ENCODE peak calls at places on chromosomes 16 and 17, in four cellular contexts. One of them, this sample, is unnamed.

GRCh38 chr17:65503557-65503956 is 57.9 kb downstream of the AXIN2 start:
- DNase-seq in pancreas: no peak
- DNase-seq in lung: no peak
- DNase-seq in stromal cell of bone marrow: no peak
- DNase-seq in this sample: no peak

GRCh38 chr17:57870283-57870635 is 20.4 kb upstream of the MRPS23 start:
- DNase-seq in pancreas: no peak
- DNase-seq in lung: no peak
- DNase-seq in stromal cell of bone marrow: no peak
- DNase-seq in this sample: no peak

GRCh38 chr17:45276031-45276430 is 14.1 kb upstream of the SPATA32 start:
- DNase-seq in pancreas: no peak
- DNase-seq in lung: no peak
- DNase-seq in stromal cell of bone marrow: no peak
- DNase-seq in this sample: peak; percentile 57

GRCh38 chr17:27475070-27475673 is 18.9 kb downstream of the KSR1 start:
- DNase-seq in pancreas: no peak
- DNase-seq in lung: no peak
- DNase-seq in stromal cell of bone marrow: no peak
- DNase-seq in this sample: no peak

GRCh38 chr17:61309857-61310256 is 89.8 kb upstream of the TBX2 start:
- DNase-seq in pancreas: no peak
- DNase-seq in lung: no peak
- DNase-seq in stromal cell of bone marrow: peak; percentile 77
- DNase-seq in this sample: no peak

GRCh38 chr16:89764711-89765201 is 43.4 kb downstream of the ZNF276 start:
- DNase-seq in pancreas: no peak
- DNase-seq in lung: peak; percentile 82
- DNase-seq in stromal cell of bone marrow: peak; percentile 5
- DNase-seq in this sample: no peak

GRCh38 chr16:8936421-8936820 is 27.3 kb downstream of the USP7 start:
- DNase-seq in pancreas: no peak
- DNase-seq in lung: no peak
- DNase-seq in stromal cell of bone marrow: no peak
- DNase-seq in this sample: no peak

GRCh38 chr17:67385122-67385988 is 8.3 kb downstream of the PITPNC1 start:
- DNase-seq in pancreas: no peak
- DNase-seq in lung: no peak
- DNase-seq in stromal cell of bone marrow: no peak
- DNase-seq in this sample: no peak

GRCh38 chr16:50273888-50274770 is 7.8 kb downstream of the ADCY7 start:
- DNase-seq in pancreas: no peak
- DNase-seq in lung: no peak
- DNase-seq in stromal cell of bone marrow: no peak
- DNase-seq in this sample: no peak

GRCh38 chr16:2420035-2420434 is 9.2 kb upstream of the CCNF start:
- DNase-seq in pancreas: no peak
- DNase-seq in lung: no peak
- DNase-seq in stromal cell of bone marrow: no peak
- DNase-seq in this sample: no peak

GRCh38 chr17:40451420-40451819 is 8.2 kb downstream of the IGFBP4 start:
- DNase-seq in pancreas: no peak
- DNase-seq in lung: no peak
- DNase-seq in stromal cell of bone marrow: peak; percentile 88
- DNase-seq in this sample: peak; percentile 95

GRCh38 chr17:80751460-80752368 is 207.1 kb downstream of the RPTOR start:
- DNase-seq in pancreas: no peak
- DNase-seq in lung: no peak
- DNase-seq in stromal cell of bone marrow: no peak
- DNase-seq in this sample: no peak

GRCh38 chr17:76864024-76864423 is 4.2 kb upstream of the MGAT5B start:
- DNase-seq in pancreas: no peak
- DNase-seq in lung: no peak
- DNase-seq in stromal cell of bone marrow: no peak
- DNase-seq in this sample: no peak

GRCh38 chr16:86529160-86529559 is 18.8 kb downstream of the FOXF1 start:
- DNase-seq in pancreas: no peak
- DNase-seq in lung: no peak
- DNase-seq in stromal cell of bone marrow: no peak
- DNase-seq in this sample: no peak

GRCh38 chr17:56260421-56260820 is 107.1 kb downstream of the ANKFN1 start:
- DNase-seq in pancreas: no peak
- DNase-seq in lung: no peak
- DNase-seq in stromal cell of bone marrow: peak; percentile 66
- DNase-seq in this sample: no peak

GRCh38 chr16:59342669-59343068 is 608.6 kb upstream of the GOT2 start:
- DNase-seq in pancreas: no peak
- DNase-seq in lung: no peak
- DNase-seq in stromal cell of bone marrow: no peak
- DNase-seq in this sample: no peak

GRCh38 chr16:86533076-86533475 is 22.0 kb downstream of the MTHFSD start:
- DNase-seq in pancreas: no peak
- DNase-seq in lung: no peak
- DNase-seq in stromal cell of bone marrow: no peak
- DNase-seq in this sample: no peak

GRCh38 chr16:21267298-21267697 is 10.8 kb downstream of the CRYM start:
- DNase-seq in pancreas: no peak
- DNase-seq in lung: no peak
- DNase-seq in stromal cell of bone marrow: no peak
- DNase-seq in this sample: no peak

GRCh38 chr17:5642752-5643151 is 58.4 kb upstream of the NLRP1 start:
- DNase-seq in pancreas: no peak
- DNase-seq in lung: no peak
- DNase-seq in stromal cell of bone marrow: no peak
- DNase-seq in this sample: no peak

GRCh38 chr17:71970312-71970711 is 150.5 kb upstream of the SOX9 start:
- DNase-seq in pancreas: no peak
- DNase-seq in lung: no peak
- DNase-seq in stromal cell of bone marrow: no peak
- DNase-seq in this sample: no peak

GRCh38 chr16:27779719-27780161 is 229.8 kb downstream of the KATNIP start:
- DNase-seq in pancreas: no peak
- DNase-seq in lung: peak; percentile 57
- DNase-seq in stromal cell of bone marrow: peak; percentile 13
- DNase-seq in this sample: peak; percentile 10

GRCh38 chr17:9056566-9056965 is 35.3 kb downstream of the NTN1 start:
- DNase-seq in pancreas: no peak
- DNase-seq in lung: no peak
- DNase-seq in stromal cell of bone marrow: no peak
- DNase-seq in this sample: no peak

GRCh38 chr17:72518810-72519597 is 398.2 kb downstream of the SOX9 start:
- DNase-seq in pancreas: peak; percentile 87
- DNase-seq in lung: no peak
- DNase-seq in stromal cell of bone marrow: no peak
- DNase-seq in this sample: no peak

GRCh38 chr16:8146613-8147012 is 443.7 kb downstream of the TMEM114 start:
- DNase-seq in pancreas: no peak
- DNase-seq in lung: no peak
- DNase-seq in stromal cell of bone marrow: no peak
- DNase-seq in this sample: no peak

GRCh38 chr16:68084504-68085258 is 489 bp upstream of the NFATC3 start:
- DNase-seq in pancreas: peak; percentile 67
- DNase-seq in lung: peak; percentile 89
- DNase-seq in stromal cell of bone marrow: no peak
- DNase-seq in this sample: no peak

GRCh38 chr16:3578121-3578520 is 918 bp upstream of the NLRC3 start:
- DNase-seq in pancreas: no peak
- DNase-seq in lung: no peak
- DNase-seq in stromal cell of bone marrow: no peak
- DNase-seq in this sample: no peak

GRCh38 chr17:82372063-82372590 is 562 bp downstream of the UTS2R start:
- DNase-seq in pancreas: no peak
- DNase-seq in lung: no peak
- DNase-seq in stromal cell of bone marrow: no peak
- DNase-seq in this sample: no peak

GRCh38 chr16:67897231-67897630 is 4.2 kb downstream of the PSKH1 start:
- DNase-seq in pancreas: no peak
- DNase-seq in lung: no peak
- DNase-seq in stromal cell of bone marrow: peak; percentile 92
- DNase-seq in this sample: no peak

GRCh38 chr17:57940653-57941329 is 14.4 kb downstream of the CUEDC1 start:
- DNase-seq in pancreas: peak; percentile 29
- DNase-seq in lung: no peak
- DNase-seq in stromal cell of bone marrow: no peak
- DNase-seq in this sample: no peak

GRCh38 chr16:55700067-55700466 is 44.3 kb downstream of the SLC6A2 start:
- DNase-seq in pancreas: no peak
- DNase-seq in lung: no peak
- DNase-seq in stromal cell of bone marrow: no peak
- DNase-seq in this sample: no peak